ENCODE peak calls at places on chromosomes 7 and 10, in eight cellular contexts. B is astrocyte, P is fibroblast of pulmonary artery, A is right atrium auricular region, H is fibroblast of lung, Z is AG04450, S is astrocyte of the cerebellum, X is hepatocyte. W is an unnamed sample.

GRCh38 chr10:129949411-129950335 is 14.4 kb downstream of the EBF3 start:
- DNase-seq in B (no peak), P (peak; percentile 85), A (peak; percentile 68), H (no peak), Z (no peak), S (no peak), X (peak; percentile 75), W (no peak)

GRCh38 chr10:98391578-98391991 is 23.4 kb downstream of the PYROXD2 start:
- DNase-seq in B (no peak), P (peak; percentile 44), A (peak; percentile 75), H (no peak), Z (no peak), S (no peak), X (no peak), W (no peak)

GRCh38 chr10:86046845-86047460 is 319.6 kb downstream of the GRID1 start:
- DNase-seq in B (no peak), P (no peak), A (no peak), H (no peak), Z (no peak), S (no peak), X (no peak), W (no peak)

GRCh38 chr7:83876593-83876992 is 227.7 kb upstream of the SEMA3E start:
- DNase-seq in B (peak; percentile 18), P (peak; percentile 44), A (no peak), H (peak; percentile 48), Z (no peak), S (no peak), X (no peak), W (no peak)

GRCh38 chr7:47786557-47787248 is 161.6 kb downstream of the PKD1L1 start:
- DNase-seq in B (peak; percentile 100), P (peak; percentile 99), A (peak; percentile 75), H (peak; percentile 100), Z (peak; percentile 96), S (peak; percentile 98), X (peak; percentile 89), W (peak; percentile 97)

GRCh38 chr7:26376208-26376917 is 84.7 kb downstream of the SNX10 start:
- DNase-seq in B (no peak), P (no peak), A (no peak), H (no peak), Z (no peak), S (no peak), X (peak; percentile 63), W (no peak)

GRCh38 chr7:43725251-43725650 is 4.1 kb downstream of the COA1 start:
- DNase-seq in B (no peak), P (no peak), A (no peak), H (no peak), Z (no peak), S (no peak), X (no peak), W (no peak)

GRCh38 chr10:22477365-22478287 is 132.3 kb downstream of the SPAG6 start:
- DNase-seq in B (no peak), P (no peak), A (no peak), H (no peak), Z (no peak), S (no peak), X (peak; percentile 21), W (no peak)

GRCh38 chr10:102269017-102269416 is 23.7 kb downstream of the GBF1 start:
- DNase-seq in B (no peak), P (no peak), A (no peak), H (no peak), Z (no peak), S (no peak), X (no peak), W (no peak)

GRCh38 chr7:133354546-133355324 is 101.9 kb downstream of the EXOC4 start:
- DNase-seq in B (peak; percentile 32), P (peak; percentile 69), A (no peak), H (peak; percentile 45), Z (peak; percentile 29), S (no peak), X (no peak), W (no peak)

GRCh38 chr7:20318933-20319332 is 11.8 kb upstream of the ITGB8 start:
- DNase-seq in B (no peak), P (no peak), A (no peak), H (no peak), Z (no peak), S (no peak), X (no peak), W (no peak)

GRCh38 chr7:17408904-17409290 is 110.4 kb downstream of the AHR start:
- DNase-seq in B (peak; percentile 32), P (no peak), A (no peak), H (peak; percentile 43), Z (no peak), S (no peak), X (no peak), W (no peak)

GRCh38 chr7:14793151-14793550 is 109.4 kb downstream of the DGKB start:
- DNase-seq in B (no peak), P (no peak), A (no peak), H (no peak), Z (no peak), S (no peak), X (no peak), W (no peak)

GRCh38 chr7:101832681-101833375 is 15.4 kb downstream of the CUX1 start:
- DNase-seq in B (no peak), P (no peak), A (no peak), H (no peak), Z (no peak), S (no peak), X (no peak), W (no peak)

GRCh38 chr7:41005381-41005901 is 697.4 kb downstream of the INHBA start:
- DNase-seq in B (peak; percentile 96), P (peak; percentile 84), A (no peak), H (peak; percentile 95), Z (peak; percentile 70), S (peak; percentile 50), X (no peak), W (no peak)

GRCh38 chr10:974038-974784 is 14.0 kb upstream of the GTPBP4 start:
- DNase-seq in B (peak; percentile 42), P (no peak), A (no peak), H (peak; percentile 40), Z (no peak), S (no peak), X (peak; percentile 81), W (peak; percentile 44)

GRCh38 chr10:23945845-23946244 is 263.1 kb upstream of the KIAA1217 start:
- DNase-seq in B (no peak), P (no peak), A (no peak), H (no peak), Z (no peak), S (no peak), X (no peak), W (no peak)

GRCh38 chr10:47184273-47184672 is 115.7 kb upstream of the GDF10 start:
- DNase-seq in B (no peak), P (no peak), A (no peak), H (no peak), Z (no peak), S (no peak), X (no peak), W (no peak)

GRCh38 chr10:102647433-102648268 is 3.4 kb downstream of the TRIM8 start:
- DNase-seq in B (no peak), P (no peak), A (no peak), H (no peak), Z (no peak), S (no peak), X (no peak), W (no peak)

GRCh38 chr10:15214237-15214636 is 45.7 kb upstream of the NMT2 start:
- DNase-seq in B (no peak), P (no peak), A (no peak), H (no peak), Z (no peak), S (no peak), X (no peak), W (no peak)

GRCh38 chr7:1800876-1801275 is 130.8 kb downstream of the ELFN1 start:
- DNase-seq in B (no peak), P (no peak), A (no peak), H (no peak), Z (no peak), S (no peak), X (no peak), W (no peak)

GRCh38 chr10:85317827-85318226 is 989.4 kb downstream of the CCSER2 start:
- DNase-seq in B (no peak), P (no peak), A (no peak), H (no peak), Z (no peak), S (no peak), X (no peak), W (no peak)

GRCh38 chr10:107264742-107265141 is 100.2 kb upstream of the SORCS1 start:
- DNase-seq in B (no peak), P (no peak), A (no peak), H (no peak), Z (no peak), S (no peak), X (no peak), W (no peak)
- TF ChIP-seq CTCF in B (no peak), P (no peak), A (no peak), H (no peak), Z (no peak), S (no peak), X (no peak), W (peak; percentile 19)

DNA sequence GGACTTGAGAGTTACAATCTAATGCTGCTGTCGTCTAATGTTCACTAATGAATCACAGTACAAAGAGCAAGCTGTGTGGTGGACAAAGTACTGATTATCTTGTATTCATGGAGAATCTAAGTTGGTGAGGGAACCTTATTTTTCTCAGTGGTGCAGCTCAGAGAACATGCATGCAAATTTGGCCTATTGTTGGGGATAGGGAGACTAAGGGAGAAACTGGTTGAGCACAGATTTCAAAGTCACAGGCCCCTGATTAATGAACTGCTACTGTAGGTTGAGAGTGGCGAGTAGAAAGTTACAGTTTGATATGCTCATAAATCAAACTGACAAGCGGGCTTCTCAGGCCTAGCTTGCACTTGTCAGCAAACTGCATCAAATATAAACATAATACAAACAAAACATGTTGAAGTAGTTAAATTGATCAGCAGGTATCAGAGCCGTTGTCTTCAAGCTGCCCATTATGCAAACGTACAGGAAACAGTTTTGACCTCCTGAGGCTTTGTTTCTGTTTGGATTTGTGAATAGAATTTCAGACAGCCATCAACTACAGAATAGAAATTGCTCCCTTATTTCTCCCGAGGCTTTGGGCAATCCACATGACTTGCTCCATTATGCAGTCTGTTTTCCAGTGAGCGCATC is 215.7 kb downstream of the FOXP2 start:
- DNase-seq in B (no peak), P (no peak), A (no peak), H (no peak), Z (no peak), S (no peak), X (peak; percentile 12), W (no peak)
- H3K4me3 ChIP-seq in B (no peak overlapping the region), P (no peak overlapping the region), A (no peak overlapping the region), H (no peak overlapping the region), Z (no peak overlapping the region), S (no peak overlapping the region), X (no peak overlapping the region), W (no peak overlapping the region)

DNA sequence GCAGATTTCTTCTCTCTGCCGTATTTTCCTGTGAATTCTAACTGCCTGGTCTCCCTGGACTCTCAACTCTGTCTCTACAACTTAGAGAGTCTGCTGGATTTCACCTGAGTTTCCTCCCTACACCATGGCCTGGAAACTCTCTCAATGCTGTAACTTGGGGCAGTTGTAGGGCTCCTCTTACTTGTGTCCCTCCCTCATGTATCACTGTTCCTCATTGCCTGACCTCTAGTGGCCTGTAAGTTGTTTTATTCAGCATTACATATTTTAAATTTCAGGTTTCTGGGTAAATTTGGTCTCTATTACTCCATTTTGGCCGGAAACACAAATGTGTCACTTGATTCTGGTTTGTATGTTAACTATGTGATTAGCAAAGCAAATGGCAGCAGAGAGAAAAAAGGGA is 70.9 kb downstream of the DYNC1I1 start:
- DNase-seq in B (no peak), P (peak; percentile 13), A (no peak), H (no peak), Z (no peak), S (no peak), X (no peak), W (no peak)
- TF ChIP-seq CTCF in B (no peak), P (peak; percentile 4), A (no peak), H (no peak), Z (no peak), S (peak; percentile 8), X (peak; percentile 22), W (peak; percentile 34)

GRCh38 chr7:128741491-128741890 is 2.3 kb downstream of the CALU start:
- DNase-seq in B (no peak), P (no peak), A (no peak), H (no peak), Z (no peak), S (no peak), X (no peak), W (no peak)
- H3K4me3 ChIP-seq in B (peak overlapping the region; percentile 100), P (peak overlapping the region; percentile 92), A (peak overlapping the region; percentile 98), H (peak overlapping the region; percentile 83), Z (peak overlapping the region; percentile 97), S (peak overlapping the region; percentile 96), X (no peak overlapping the region), W (no peak overlapping the region)

W was measured in epithelial cell of proximal tubule.